ENCODE peak calls at places on chromosomes 3 and 15, in seven cellular contexts. Y is amygdala, E is activated T-cell treated with anti-CD3 and anti-CD28 coated beads for 24 hours, U is NCI-H1092 treated with DMSO at 0.1 percent for 48 hours, G is MCF 10A, M is right cardiac atrium, H is neural crest cell. Z is an unnamed sample.

GRCh38 chr3:188437921-188438320 is 284.0 kb downstream of the LPP start:
- DNase-seq in Y (no peak), E (no peak), U (no peak), G (no peak), M (no peak), H (no peak), Z (peak)

GRCh38 chr3:11558918-11559815 is 84.5 kb downstream of the VGLL4 start:
- DNase-seq in Y (no peak), E (no peak), U (no peak), G (no peak), M (peak), H (no peak), Z (no peak)

GRCh38 chr3:178646205-178646604 is 110.0 kb downstream of the KCNMB2 start:
- DNase-seq in Y (no peak), E (no peak), U (no peak), G (peak), M (no peak), H (no peak), Z (peak)

GRCh38 chr3:193842832-193843446 is 249.9 kb downstream of the OPA1 start:
- DNase-seq in Y (no peak), E (no peak), U (no peak), G (no peak), M (no peak), H (no peak), Z (no peak)

GRCh38 chr3:87503901-87504498 is 227.6 kb upstream of the POU1F1 start:
- DNase-seq in Y (no peak), E (peak), U (peak), G (peak), M (no peak), H (peak), Z (peak)

GRCh38 chr3:6551165-6551564 is 309.8 kb upstream of the GRM7 start:
- DNase-seq in Y (no peak), E (no peak), U (no peak), G (no peak), M (no peak), H (no peak), Z (no peak)

GRCh38 chr3:16723994-16724393 is 118.8 kb upstream of the DAZL start:
- DNase-seq in Y (no peak), E (no peak), U (no peak), G (peak), M (no peak), H (no peak), Z (peak)

GRCh38 chr3:15439476-15439875 is 12.1 kb downstream of the EAF1 start:
- DNase-seq in Y (no peak), E (no peak), U (no peak), G (peak), M (no peak), H (no peak), Z (peak)

GRCh38 chr15:44729394-44729913 is 6.9 kb upstream of the TRIM69 start:
- DNase-seq in Y (no peak), E (no peak), U (peak), G (peak), M (peak), H (no peak), Z (peak)

GRCh38 chr15:49901867-49902775 is 216.9 kb downstream of the ATP8B4 start:
- DNase-seq in Y (no peak), E (no peak), U (no peak), G (peak), M (no peak), H (no peak), Z (peak)

GRCh38 chr15:60079210-60079609 is 75.1 kb downstream of the FOXB1 start:
- DNase-seq in Y (no peak), E (no peak), U (no peak), G (no peak), M (no peak), H (no peak), Z (peak)

GRCh38 chr3:112611813-112612515 is 29.0 kb downstream of the CCDC80 start:
- DNase-seq in Y (no peak), E (no peak), U (no peak), G (no peak), M (peak), H (no peak), Z (no peak)

GRCh38 chr15:45550436-45550835 is 27.9 kb upstream of the SLC30A4 start:
- DNase-seq in Y (no peak), E (no peak), U (no peak), G (peak), M (no peak), H (no peak), Z (no peak)

GRCh38 chr15:74540135-74540760 is 772 bp upstream of the ARID3B start:
- DNase-seq in Y (no peak), E (no peak), U (no peak), G (no peak), M (no peak), H (no peak), Z (no peak)

GRCh38 chr3:62942761-62943160 is 67.5 kb upstream of the CADPS start:
- DNase-seq in Y (no peak), E (no peak), U (no peak), G (no peak), M (no peak), H (no peak), Z (no peak)

GRCh38 chr15:77633913-77634265 is 1.2 kb upstream of the LINGO1 start:
- DNase-seq in Y (no peak), E (no peak), U (no peak), G (no peak), M (no peak), H (no peak), Z (no peak)

GRCh38 chr3:194140520-194141414 is 4.8 kb downstream of the HES1 start:
- DNase-seq in Y (no peak), E (no peak), U (peak), G (peak), M (peak), H (peak), Z (peak)

GRCh38 chr15:90686435-90687218 is 30.5 kb upstream of the BLM start:
- DNase-seq in Y (no peak), E (peak), U (no peak), G (no peak), M (no peak), H (no peak), Z (no peak)

GRCh38 chr3:41363830-41364523 is 164.7 kb downstream of the CTNNB1 start:
- DNase-seq in Y (no peak), E (no peak), U (no peak), G (no peak), M (no peak), H (no peak), Z (no peak)

GRCh38 chr3:15974647-15975046 is 176.9 kb upstream of the ANKRD28 start:
- DNase-seq in Y (no peak), E (no peak), U (no peak), G (no peak), M (no peak), H (no peak), Z (no peak)

GRCh38 chr3:71600646-71601288 is 17.2 kb upstream of the FOXP1 start:
- DNase-seq in Y (no peak), E (no peak), U (no peak), G (no peak), M (no peak), H (no peak), Z (no peak)

GRCh38 chr15:79184465-79184892 is 93.9 kb upstream of the RASGRF1 start:
- DNase-seq in Y (no peak), E (peak), U (peak), G (peak), M (peak), H (peak), Z (peak)

GRCh38 chr3:178289544-178290160 is 246.6 kb upstream of the KCNMB2 start:
- DNase-seq in Y (no peak), E (no peak), U (no peak), G (no peak), M (peak), H (no peak), Z (no peak)

GRCh38 chr15:55789066-55789660 is 46.2 kb upstream of the PRTG start:
- DNase-seq in Y (no peak), E (peak), U (no peak), G (peak), M (no peak), H (no peak), Z (peak)

GRCh38 chr3:170584585-170585007 is 1.3 kb downstream of the SLC7A14 start:
- DNase-seq in Y (no peak), E (peak), U (no peak), G (peak), M (peak), H (peak), Z (peak)

GRCh38 chr15:35032471-35032870 is 44.4 kb upstream of the ZNF770 start:
- DNase-seq in Y (no peak), E (no peak), U (no peak), G (no peak), M (no peak), H (no peak), Z (no peak)

GRCh38 chr15:23039151-23039916 is at the start of gene TUBGCP5:
- DNase-seq in Y (peak), E (peak), U (peak), G (peak), M (peak), H (peak), Z (peak)

GRCh38 chr15:86756688-86757087 is 677.0 kb downstream of the AGBL1 start:
- DNase-seq in Y (no peak), E (no peak), U (no peak), G (no peak), M (no peak), H (no peak), Z (peak)

GRCh38 chr3:170426240-170426797 is 7.7 kb downstream of the CLDN11 start:
- DNase-seq in Y (no peak), E (no peak), U (no peak), G (no peak), M (no peak), H (no peak), Z (no peak)

GRCh38 chr3:15051531-15051930 is 13.6 kb downstream of the MRPS25 start:
- DNase-seq in Y (no peak), E (peak), U (no peak), G (peak), M (no peak), H (peak), Z (peak)

GRCh38 chr3:52973806-52974205 is 72.1 kb downstream of the SFMBT1 start:
- DNase-seq in Y (no peak), E (no peak), U (no peak), G (peak), M (no peak), H (no peak), Z (no peak)

GRCh38 chr3:152026033-152026556 is 152.7 kb downstream of the SUCNR1 start:
- DNase-seq in Y (no peak), E (no peak), U (peak), G (peak), M (no peak), H (no peak), Z (peak)

GRCh38 chr3:124277516-124277890 is 285.6 kb upstream of the ROPN1 start:
- DNase-seq in Y (peak), E (no peak), U (no peak), G (peak), M (no peak), H (no peak), Z (peak)

GRCh38 chr3:125148836-125149235 is 63.7 kb downstream of the SLC12A8 start:
- DNase-seq in Y (no peak), E (no peak), U (no peak), G (no peak), M (peak), H (no peak), Z (peak)

GRCh38 chr3:27824312-27825200 is 102.4 kb upstream of the EOMES start:
- DNase-seq in Y (no peak), E (no peak), U (no peak), G (peak), M (no peak), H (no peak), Z (peak)

GRCh38 chr3:23591374-23591773 is 214.4 kb upstream of the UBE2E1 start:
- DNase-seq in Y (no peak), E (no peak), U (no peak), G (no peak), M (no peak), H (no peak), Z (no peak)